ENCODE peak calls at places on chromosomes 16 and 17, in four cellular contexts. G is GM12865; S is activated CD8-positive, alpha-beta memory T cell treated with anti-CD3 and anti-CD28 coated beads for 48 hours; M is activated T-cell treated with anti-CD3 and anti-CD28 coated beads, Interleukin-2, amount 50 U/mL, for 72 hours. D is an unnamed sample.

GRCh38 chr17:31269597-31269996 is 27.4 kb downstream of the OMG start:
- DNase-seq in G (no peak), S (no peak), M (no peak), D (no peak)

GRCh38 chr17:44402564-44403172 is 13.2 kb upstream of the ITGA2B start:
- DNase-seq in G (peak; percentile 89), S (no peak), M (peak; percentile 25), D (no peak)

GRCh38 chr17:44787271-44787940 is 28.6 kb downstream of the ADAM11 start:
- DNase-seq in G (no peak), S (no peak), M (no peak), D (no peak)

GRCh38 chr17:30780343-30780742 is 44.1 kb downstream of the CRLF3 start:
- DNase-seq in G (peak; percentile 81), S (no peak), M (peak; percentile 29), D (no peak)

GRCh38 chr16:76376988-76377387 is 99.8 kb downstream of the CNTNAP4 start:
- DNase-seq in G (no peak), S (no peak), M (no peak), D (no peak)

GRCh38 chr16:4803479-4804243 is 1.2 kb upstream of the ROGDI start:
- DNase-seq in G (no peak), S (no peak), M (no peak), D (no peak)

GRCh38 chr17:38789185-38789584 is 10.2 kb downstream of the PIP4K2B start:
- DNase-seq in G (no peak), S (no peak), M (no peak), D (no peak)

GRCh38 chr16:54934536-54935410 is 4.1 kb downstream of the IRX5 start:
- DNase-seq in G (no peak), S (no peak), M (peak; percentile 39), D (peak; percentile 73)

GRCh38 chr16:10878644-10879498 is 1.9 kb downstream of the CIITA start:
- DNase-seq in G (peak; percentile 81), S (no peak), M (peak; percentile 40), D (no peak)

GRCh38 chr16:30472328-30472942 is at the start of gene ITGAL:
- DNase-seq in G (peak; percentile 95), S (peak; percentile 71), M (peak; percentile 89), D (no peak)

GRCh38 chr17:61235821-61236197 is 163.8 kb upstream of the TBX2 start:
- DNase-seq in G (no peak), S (no peak), M (no peak), D (no peak)

GRCh38 chr17:42518046-42518754 is 17.8 kb upstream of the NAGLU start:
- DNase-seq in G (no peak), S (no peak), M (no peak), D (no peak)

GRCh38 chr16:245105-245504 is 10.5 kb downstream of the FAM234A start:
- DNase-seq in G (no peak), S (no peak), M (no peak), D (no peak)

D was measured in type B pancreatic cell.